ENCODE peak calls at places on chromosomes 16 and 17, in seven cellular contexts. One of them, this sample, is unnamed.

GRCh38 chr16:84647830-84648594 is at the start of gene KLHL36:
- DNase-seq in heart left ventricle: peak
- DNase-seq in tibial nerve: peak
- DNase-seq in hepatocyte: peak
- DNase-seq in BJ: no peak
- DNase-seq in RWPE2: no peak
- DNase-seq in testis: peak
- DNase-seq in this sample: peak

GRCh38 chr16:55900616-55901393 is 25.6 kb upstream of the CES5A start:
- DNase-seq in RWPE2: no peak
- DNase-seq in tibial nerve: no peak
- DNase-seq in heart left ventricle: no peak
- DNase-seq in testis: no peak
- DNase-seq in hepatocyte: no peak
- DNase-seq in BJ: no peak
- DNase-seq in this sample: no peak

GRCh38 chr16:78310990-78311561 is 211.6 kb downstream of the WWOX start:
- DNase-seq in tibial nerve: no peak
- DNase-seq in testis: no peak
- DNase-seq in hepatocyte: no peak
- DNase-seq in BJ: no peak
- DNase-seq in RWPE2: no peak
- DNase-seq in heart left ventricle: no peak
- DNase-seq in this sample: no peak

GRCh38 chr17:59154335-59154720 is 658 bp downstream of the SKA2 start:
- DNase-seq in tibial nerve: no peak
- DNase-seq in BJ: no peak
- DNase-seq in RWPE2: no peak
- DNase-seq in hepatocyte: peak
- DNase-seq in heart left ventricle: peak
- DNase-seq in testis: peak
- DNase-seq in this sample: peak

GRCh38 chr17:27502526-27503324 is 46.5 kb downstream of the KSR1 start:
- DNase-seq in heart left ventricle: no peak
- DNase-seq in testis: peak
- DNase-seq in tibial nerve: no peak
- DNase-seq in BJ: peak
- DNase-seq in hepatocyte: no peak
- DNase-seq in RWPE2: no peak
- DNase-seq in this sample: no peak

GRCh38 chr16:85187886-85188285 is 75.6 kb upstream of the CIBAR2 start:
- DNase-seq in RWPE2: no peak
- DNase-seq in tibial nerve: no peak
- DNase-seq in BJ: no peak
- DNase-seq in hepatocyte: no peak
- DNase-seq in testis: no peak
- DNase-seq in heart left ventricle: no peak
- DNase-seq in this sample: no peak

GRCh38 chr16:7590934-7591333 is 258.3 kb downstream of the RBFOX1 start:
- DNase-seq in heart left ventricle: no peak
- DNase-seq in BJ: no peak
- DNase-seq in hepatocyte: peak
- DNase-seq in testis: no peak
- DNase-seq in tibial nerve: no peak
- DNase-seq in RWPE2: no peak
- DNase-seq in this sample: no peak

GRCh38 chr16:24909856-24910255 is 64.1 kb downstream of the SLC5A11 start:
- DNase-seq in BJ: no peak
- DNase-seq in hepatocyte: no peak
- DNase-seq in tibial nerve: no peak
- DNase-seq in heart left ventricle: no peak
- DNase-seq in testis: no peak
- DNase-seq in RWPE2: no peak
- DNase-seq in this sample: no peak

GRCh38 chr16:9092282-9092962 is 978 bp downstream of the HAPSTR1 start:
- DNase-seq in hepatocyte: peak
- DNase-seq in tibial nerve: peak
- DNase-seq in BJ: no peak
- DNase-seq in testis: peak
- DNase-seq in heart left ventricle: peak
- DNase-seq in RWPE2: no peak
- DNase-seq in this sample: peak

GRCh38 chr16:23398987-23399805 is 53.8 kb downstream of the COG7 start:
- DNase-seq in RWPE2: no peak
- DNase-seq in BJ: no peak
- DNase-seq in testis: no peak
- DNase-seq in heart left ventricle: peak
- DNase-seq in tibial nerve: no peak
- DNase-seq in hepatocyte: no peak
- DNase-seq in this sample: no peak

GRCh38 chr16:58586340-58587030 is 43.1 kb downstream of the CNOT1 start:
- DNase-seq in testis: no peak
- DNase-seq in RWPE2: no peak
- DNase-seq in hepatocyte: no peak
- DNase-seq in tibial nerve: no peak
- DNase-seq in heart left ventricle: no peak
- DNase-seq in BJ: no peak
- DNase-seq in this sample: no peak

GRCh38 chr17:1861391-1862010 is 31.7 kb downstream of the RPA1 start:
- DNase-seq in heart left ventricle: no peak
- DNase-seq in testis: peak
- DNase-seq in tibial nerve: no peak
- DNase-seq in RWPE2: no peak
- DNase-seq in hepatocyte: no peak
- DNase-seq in BJ: no peak
- DNase-seq in this sample: peak

GRCh38 chr16:11560701-11561439 is 25.8 kb downstream of the LITAF start:
- DNase-seq in testis: no peak
- DNase-seq in RWPE2: no peak
- DNase-seq in heart left ventricle: peak
- DNase-seq in tibial nerve: peak
- DNase-seq in hepatocyte: peak
- DNase-seq in BJ: peak
- DNase-seq in this sample: peak

GRCh38 chr16:11063432-11064201 is 119.3 kb downstream of the CLEC16A start:
- DNase-seq in hepatocyte: no peak
- DNase-seq in BJ: no peak
- DNase-seq in testis: no peak
- DNase-seq in tibial nerve: no peak
- DNase-seq in RWPE2: peak
- DNase-seq in heart left ventricle: no peak
- DNase-seq in this sample: no peak

GRCh38 chr17:77317091-77317519 is 176.3 kb downstream of the SEC14L1 start:
- DNase-seq in BJ: no peak
- DNase-seq in testis: no peak
- DNase-seq in RWPE2: peak
- DNase-seq in tibial nerve: no peak
- DNase-seq in hepatocyte: no peak
- DNase-seq in heart left ventricle: no peak
- DNase-seq in this sample: no peak

GRCh38 chr17:50279639-50280038 is 5.4 kb downstream of the TMEM92 start:
- DNase-seq in tibial nerve: no peak
- DNase-seq in testis: no peak
- DNase-seq in BJ: no peak
- DNase-seq in RWPE2: peak
- DNase-seq in heart left ventricle: no peak
- DNase-seq in hepatocyte: no peak
- DNase-seq in this sample: no peak

GRCh38 chr16:17354121-17354750 is 116.5 kb downstream of the XYLT1 start:
- DNase-seq in BJ: no peak
- DNase-seq in tibial nerve: no peak
- DNase-seq in hepatocyte: no peak
- DNase-seq in testis: no peak
- DNase-seq in heart left ventricle: no peak
- DNase-seq in RWPE2: no peak
- DNase-seq in this sample: no peak

GRCh38 chr16:81526935-81527334 is 82.3 kb downstream of the CMIP start:
- DNase-seq in tibial nerve: no peak
- DNase-seq in BJ: no peak
- DNase-seq in testis: peak
- DNase-seq in heart left ventricle: peak
- DNase-seq in hepatocyte: peak
- DNase-seq in RWPE2: peak
- DNase-seq in this sample: peak

DNA sequence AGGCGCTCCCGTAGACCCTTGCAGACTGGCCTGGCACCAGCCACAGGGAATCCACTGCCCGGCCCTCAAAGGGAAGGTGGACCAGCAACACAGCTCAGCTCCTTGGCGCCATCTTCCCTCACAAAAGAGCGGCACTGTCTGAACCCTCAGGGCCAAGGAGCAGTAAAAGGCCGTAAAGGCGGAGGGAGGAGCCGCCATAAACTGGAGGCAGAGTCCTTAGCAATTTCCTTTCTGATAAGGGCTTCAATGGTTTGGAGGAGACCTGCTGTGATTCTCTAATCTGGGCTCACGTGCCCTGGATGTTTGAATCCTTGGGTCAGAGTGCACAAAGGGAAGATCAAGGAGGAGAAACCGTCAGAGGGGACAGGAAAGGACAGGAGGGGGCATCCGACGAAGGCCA is 15.5 kb upstream of the AXIN2 start:
- DNase-seq in BJ: no peak
- DNase-seq in hepatocyte: peak
- DNase-seq in RWPE2: no peak
- DNase-seq in testis: no peak
- DNase-seq in heart left ventricle: no peak
- DNase-seq in tibial nerve: no peak
- DNase-seq in this sample: no peak
- TF ChIP-seq CTCF in BJ: no peak
- TF ChIP-seq CTCF in hepatocyte: no peak
- TF ChIP-seq CTCF in RWPE2: no peak
- TF ChIP-seq CTCF in testis: no peak
- TF ChIP-seq CTCF in heart left ventricle: no peak
- TF ChIP-seq CTCF in tibial nerve: no peak
- TF ChIP-seq CTCF in this sample: no peak

DNA sequence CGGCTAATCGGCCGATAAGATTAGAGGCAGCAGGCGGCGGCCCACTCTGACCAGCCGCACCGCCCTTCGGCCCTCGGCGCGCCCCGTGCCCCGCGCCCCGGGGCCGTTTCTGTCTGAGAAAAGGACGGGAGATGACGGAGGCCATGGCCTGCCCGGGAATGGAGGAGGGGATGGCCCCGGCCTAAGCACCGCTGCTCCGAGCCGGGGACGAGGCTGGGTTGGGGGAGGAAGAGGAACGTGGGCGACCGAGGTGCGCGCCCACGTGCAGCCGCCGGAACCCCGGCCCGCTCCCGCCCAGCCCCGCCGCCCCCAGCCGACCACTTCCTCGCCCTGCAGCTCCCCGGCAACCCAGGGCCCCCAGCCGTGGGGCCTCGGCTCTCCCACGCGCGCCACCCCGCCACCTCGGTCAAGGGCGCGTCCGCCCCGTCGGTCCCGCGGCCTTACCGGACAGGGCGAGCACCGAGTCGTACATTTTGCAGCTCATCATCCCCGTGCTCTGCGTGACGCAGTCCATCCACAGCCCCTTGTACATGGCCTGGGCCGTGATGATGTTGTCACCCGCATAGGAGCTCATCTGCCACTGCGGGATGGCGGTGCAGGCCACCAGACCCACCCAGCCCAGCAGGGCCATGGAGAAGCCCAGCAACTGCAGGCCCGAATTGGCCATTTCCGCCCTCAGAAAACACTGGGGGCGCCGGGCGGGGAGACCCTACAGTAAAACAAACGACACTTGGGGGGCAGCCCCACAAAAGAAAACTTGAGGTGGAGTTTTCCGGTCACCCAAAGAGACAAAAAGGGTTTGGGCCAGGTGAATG is 694 bp downstream of the CLDN7 start:
- DNase-seq in testis: no peak
- DNase-seq in tibial nerve: no peak
- DNase-seq in hepatocyte: peak
- DNase-seq in RWPE2: no peak
- DNase-seq in BJ: no peak
- DNase-seq in heart left ventricle: no peak
- DNase-seq in this sample: no peak
- H3K4me3 ChIP-seq in testis: peak
- H3K4me3 ChIP-seq in tibial nerve: peak
- H3K4me3 ChIP-seq in hepatocyte: peak
- H3K4me3 ChIP-seq in RWPE2: peak
- H3K4me3 ChIP-seq in BJ: peak
- H3K4me3 ChIP-seq in heart left ventricle: peak
- H3K4me3 ChIP-seq in this sample: peak

GRCh38 chr17:70938311-70938710 is 769.0 kb downstream of the KCNJ2 start:
- DNase-seq in tibial nerve: no peak
- DNase-seq in RWPE2: no peak
- DNase-seq in hepatocyte: peak
- DNase-seq in BJ: no peak
- DNase-seq in heart left ventricle: no peak
- DNase-seq in testis: no peak
- DNase-seq in this sample: no peak
- TF ChIP-seq CTCF in tibial nerve: no peak
- TF ChIP-seq CTCF in RWPE2: no peak
- TF ChIP-seq CTCF in hepatocyte: no peak
- TF ChIP-seq CTCF in BJ: no peak
- TF ChIP-seq CTCF in heart left ventricle: no peak
- TF ChIP-seq CTCF in testis: no peak
- TF ChIP-seq CTCF in this sample: no peak

GRCh38 chr17:9237661-9238301 is 216.5 kb downstream of the NTN1 start:
- DNase-seq in heart left ventricle: no peak
- DNase-seq in BJ: no peak
- DNase-seq in tibial nerve: no peak
- DNase-seq in RWPE2: no peak
- DNase-seq in testis: no peak
- DNase-seq in hepatocyte: peak
- DNase-seq in this sample: no peak

GRCh38 chr17:9238340-9239259 is 217.3 kb downstream of the NTN1 start:
- DNase-seq in BJ: no peak
- DNase-seq in heart left ventricle: no peak
- DNase-seq in tibial nerve: no peak
- DNase-seq in testis: no peak
- DNase-seq in RWPE2: no peak
- DNase-seq in hepatocyte: no peak
- DNase-seq in this sample: no peak

GRCh38 chr17:9239821-9240658 is 218.7 kb downstream of the NTN1 start:
- DNase-seq in RWPE2: no peak
- DNase-seq in heart left ventricle: peak
- DNase-seq in tibial nerve: peak
- DNase-seq in BJ: no peak
- DNase-seq in hepatocyte: peak
- DNase-seq in testis: peak
- DNase-seq in this sample: peak

GRCh38 chr17:9240659-9241370 is 219.5 kb downstream of the NTN1 start:
- DNase-seq in BJ: peak
- DNase-seq in RWPE2: no peak
- DNase-seq in tibial nerve: peak
- DNase-seq in testis: peak
- DNase-seq in hepatocyte: peak
- DNase-seq in heart left ventricle: peak
- DNase-seq in this sample: peak

DNA sequence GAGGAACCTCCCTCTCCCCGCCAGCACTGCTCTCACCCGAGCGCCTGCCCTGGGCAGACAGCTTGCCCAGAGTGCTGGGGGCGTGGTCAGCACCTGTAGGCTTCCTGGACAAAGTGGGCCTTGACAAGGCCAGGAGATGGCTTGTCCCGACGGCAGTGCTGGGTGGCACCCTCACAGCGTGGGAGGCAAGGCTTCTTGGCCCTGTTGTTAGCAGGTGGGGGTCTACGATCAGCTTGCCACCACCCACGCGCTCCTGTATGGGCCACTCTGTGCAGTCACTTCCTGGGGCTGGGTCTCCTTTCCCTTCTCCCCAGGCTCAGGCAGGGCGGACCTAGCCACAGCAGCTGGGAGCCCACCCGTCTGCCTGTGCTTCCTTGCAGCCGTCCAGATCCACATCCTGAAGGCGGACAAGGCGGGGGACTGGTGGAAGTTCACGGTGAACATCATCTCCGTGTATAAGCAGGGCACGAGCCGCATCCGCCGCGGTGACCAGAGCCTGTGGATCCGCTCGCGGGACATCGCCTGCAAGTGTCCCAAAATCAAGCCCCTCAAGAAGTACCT is 218.0 kb downstream of the NTN1 start:
- DNase-seq in testis: no peak
- DNase-seq in BJ: no peak
- DNase-seq in heart left ventricle: no peak
- DNase-seq in hepatocyte: no peak
- DNase-seq in tibial nerve: no peak
- DNase-seq in RWPE2: no peak
- DNase-seq in this sample: no peak
- H3K4me3 ChIP-seq in testis: peak
- H3K4me3 ChIP-seq in BJ: peak
- H3K4me3 ChIP-seq in heart left ventricle: peak
- H3K4me3 ChIP-seq in hepatocyte: no peak
- H3K4me3 ChIP-seq in tibial nerve: peak
- H3K4me3 ChIP-seq in RWPE2: peak
- H3K4me3 ChIP-seq in this sample: peak